ENCODE peak calls at places on chromosomes 1 and 21, in ten cellular contexts. P, X, L, C, S, I, H, M, T and A are unnamed samples.

GRCh38 chr1:202479630-202480029 is 131.1 kb downstream of the PPP1R12B start:
- DNase-seq in P (no peak), X (no peak), L (no peak), C (no peak), S (no peak), I (no peak), H (no peak), M (no peak), T (no peak), A (no peak)

GRCh38 chr1:212916395-212917133 is 33.8 kb upstream of the VASH2 start:
- DNase-seq in P (peak), X (peak), L (no peak), C (no peak), S (no peak), I (peak), H (no peak), M (no peak), T (peak), A (peak)

GRCh38 chr1:184747089-184747955 is 7.3 kb downstream of the EDEM3 start:
- DNase-seq in P (no peak), X (no peak), L (no peak), C (no peak), S (no peak), I (no peak), H (no peak), M (no peak), T (no peak), A (no peak)

GRCh38 chr1:92965003-92965402 is 3.7 kb upstream of the DIPK1A start:
- DNase-seq in P (no peak), X (no peak), L (no peak), C (no peak), S (no peak), I (no peak), H (no peak), M (no peak), T (no peak), A (no peak)

GRCh38 chr1:11692899-11693590 is 1.5 kb downstream of the DRAXIN start:
- DNase-seq in P (no peak), X (no peak), L (no peak), C (no peak), S (peak), I (peak), H (no peak), M (peak), T (peak), A (peak)

GRCh38 chr1:245310605-245311531 is 156.1 kb downstream of the KIF26B start:
- DNase-seq in P (no peak), X (peak), L (no peak), C (no peak), S (no peak), I (peak), H (no peak), M (no peak), T (no peak), A (peak)

GRCh38 chr1:11700655-11701467 is 9.4 kb downstream of the DRAXIN start:
- DNase-seq in P (no peak), X (no peak), L (no peak), C (no peak), S (no peak), I (no peak), H (no peak), M (no peak), T (no peak), A (no peak)

GRCh38 chr1:3914331-3914851 is 14.3 kb upstream of the C1orf174 start:
- DNase-seq in P (no peak), X (no peak), L (no peak), C (no peak), S (no peak), I (no peak), H (no peak), M (no peak), T (no peak), A (no peak)

GRCh38 chr1:16014509-16015482 is 3.0 kb downstream of the HSPB7 start:
- DNase-seq in P (no peak), X (no peak), L (peak), C (no peak), S (no peak), I (no peak), H (no peak), M (no peak), T (no peak), A (no peak)

GRCh38 chr1:193318347-193318746 is 131.9 kb upstream of the B3GALT2 start:
- DNase-seq in P (no peak), X (no peak), L (no peak), C (no peak), S (no peak), I (no peak), H (no peak), M (no peak), T (no peak), A (no peak)

GRCh38 chr21:26003428-26003827 is 167.1 kb downstream of the APP start:
- DNase-seq in P (no peak), X (no peak), L (no peak), C (no peak), S (no peak), I (no peak), H (no peak), M (no peak), T (no peak), A (no peak)

GRCh38 chr1:182806015-182806678 is 16.6 kb downstream of the NPL start:
- DNase-seq in P (no peak), X (no peak), L (no peak), C (no peak), S (no peak), I (peak), H (no peak), M (no peak), T (no peak), A (no peak)

GRCh38 chr1:17587693-17588047 is 48.2 kb downstream of the ARHGEF10L start:
- DNase-seq in P (no peak), X (no peak), L (no peak), C (no peak), S (peak), I (peak), H (no peak), M (peak), T (no peak), A (peak)

GRCh38 chr1:2379733-2380404 is 11.5 kb downstream of the MORN1 start:
- DNase-seq in P (no peak), X (no peak), L (no peak), C (no peak), S (no peak), I (no peak), H (no peak), M (no peak), T (no peak), A (no peak)